ENCODE peak calls at places on chromosomes 4 and X, in four cellular contexts. U is AG04450, S is heart right ventricle, A is brain microvascular endothelial cell. Z is an unnamed sample.

GRCh38 chr4:55468724-55469123 is 73.0 kb downstream of the TMEM165 start:
- DNase-seq in U (peak; percentile 16), S (no peak), A (peak; percentile 82), Z (peak; percentile 8)

GRCh38 chr4:147725673-147726072 is 6.2 kb upstream of the ARHGAP10 start:
- DNase-seq in U (no peak), S (no peak), A (no peak), Z (no peak)

GRCh38 chr4:46506876-46507275 is 116.9 kb upstream of the GABRA2 start:
- DNase-seq in U (no peak), S (no peak), A (no peak), Z (peak; percentile 26)

GRCh38 chr4:169557061-169557636 is 55.2 kb downstream of the NEK1 start:
- DNase-seq in U (no peak), S (no peak), A (peak; percentile 28), Z (no peak)

GRCh38 chrX:14029425-14030247 is at the start of gene GEMIN8:
- DNase-seq in U (peak; percentile 67), S (peak; percentile 86), A (peak; percentile 82), Z (peak; percentile 49)

GRCh38 chr4:87527446-87528240 is 1.5 kb downstream of the SPARCL1 start:
- DNase-seq in U (no peak), S (no peak), A (no peak), Z (no peak)

GRCh38 chrX:108299101-108299591 is 139.1 kb downstream of the COL4A6 start:
- DNase-seq in U (no peak), S (no peak), A (peak; percentile 40), Z (no peak)

GRCh38 chrX:41192880-41193279 is 107.6 kb downstream of the USP9X start:
- DNase-seq in U (no peak), S (no peak), A (no peak), Z (no peak)

GRCh38 chr4:118954246-118954645 is 65.6 kb downstream of the SYNPO2 start:
- DNase-seq in U (no peak), S (no peak), A (no peak), Z (no peak)

GRCh38 chr4:140238353-140239041 is 84.5 kb upstream of the MAML3 start:
- DNase-seq in U (peak; percentile 63), S (peak; percentile 87), A (peak; percentile 54), Z (no peak)

GRCh38 chr4:150244600-150244999 is 166.4 kb downstream of the DCLK2 start:
- DNase-seq in U (no peak), S (no peak), A (peak; percentile 83), Z (no peak)

GRCh38 chr4:37981844-37982720 is 21.9 kb downstream of the PTTG2 start:
- DNase-seq in U (no peak), S (no peak), A (peak; percentile 27), Z (no peak)

GRCh38 chrX:69361286-69361926 is 142.7 kb upstream of the NALF2 start:
- DNase-seq in U (no peak), S (peak; percentile 16), A (no peak), Z (no peak)

GRCh38 chr4:130825283-130825682 is 1729.3 kb downstream of the C4orf33 start:
- DNase-seq in U (no peak), S (no peak), A (no peak), Z (no peak)

GRCh38 chr4:63226236-63226635 is 1183.0 kb downstream of the TECRL start:
- DNase-seq in U (no peak), S (no peak), A (no peak), Z (no peak)

GRCh38 chrX:18828832-18829404 is 121.5 kb downstream of the PPEF1 start:
- DNase-seq in U (no peak), S (no peak), A (peak; percentile 16), Z (no peak)

GRCh38 chr4:3335385-3335784 is 42.6 kb downstream of the RGS12 start:
- DNase-seq in U (no peak), S (no peak), A (no peak), Z (no peak)

GRCh38 chr4:69881173-69881773 is 21.3 kb upstream of the SULT1E1 start:
- DNase-seq in U (peak; percentile 8), S (no peak), A (peak; percentile 46), Z (peak; percentile 8)

GRCh38 chr4:41216294-41217019 is 2.1 kb upstream of the APBB2 start:
- DNase-seq in U (no peak), S (peak; percentile 70), A (no peak), Z (no peak)

GRCh38 chr4:186740822-186741221 is 17.2 kb upstream of the FAT1 start:
- DNase-seq in U (no peak), S (no peak), A (peak; percentile 44), Z (no peak)

GRCh38 chr4:3484057-3484973 is 21.2 kb downstream of the DOK7 start:
- DNase-seq in U (no peak), S (peak; percentile 77), A (no peak), Z (peak; percentile 53)

GRCh38 chr4:111230265-111230664 is 607.4 kb upstream of the PITX2 start:
- DNase-seq in U (peak; percentile 7), S (no peak), A (no peak), Z (no peak)

GRCh38 chrX:40008841-40009461 is 88.8 kb downstream of the BCOR start:
- DNase-seq in U (no peak), S (peak; percentile 59), A (no peak), Z (no peak)

GRCh38 chr4:138749303-138749702 is 266.3 kb upstream of the NOCT start:
- DNase-seq in U (peak; percentile 45), S (no peak), A (peak; percentile 58), Z (peak; percentile 8)

GRCh38 chr4:166981847-166982246 is 252.4 kb downstream of the SPOCK3 start:
- DNase-seq in U (no peak), S (no peak), A (no peak), Z (no peak)

GRCh38 chr4:6259886-6260285 is 9.8 kb upstream of the WFS1 start:
- DNase-seq in U (no peak), S (no peak), A (no peak), Z (no peak)

GRCh38 chrX:66672106-66672505 is 33.2 kb upstream of the EDA2R start:
- DNase-seq in U (no peak), S (no peak), A (peak; percentile 5), Z (no peak)

GRCh38 chr4:176622251-176622968 is 170.3 kb downstream of the VEGFC start:
- DNase-seq in U (peak; percentile 42), S (no peak), A (peak; percentile 24), Z (no peak)

GRCh38 chr4:89898304-89898716 is 3.7 kb downstream of the MMRN1 start:
- DNase-seq in U (no peak), S (no peak), A (no peak), Z (no peak)

GRCh38 chr4:111064342-111064993 is 441.6 kb upstream of the PITX2 start:
- DNase-seq in U (no peak), S (no peak), A (peak; percentile 55), Z (peak; percentile 58)

GRCh38 chr4:17726911-17727310 is 54.5 kb downstream of the FAM184B start:
- DNase-seq in U (no peak), S (no peak), A (no peak), Z (no peak)

GRCh38 chr4:148288448-148288847 is 153.8 kb downstream of the NR3C2 start:
- DNase-seq in U (no peak), S (peak; percentile 60), A (no peak), Z (no peak)

GRCh38 chr4:84482564-84483563 is 16.2 kb downstream of the NKX6-1 start:
- DNase-seq in U (no peak), S (no peak), A (peak; percentile 32), Z (no peak)

GRCh38 chr4:43757147-43757546 is 691.5 kb downstream of the KCTD8 start:
- DNase-seq in U (no peak), S (no peak), A (no peak), Z (peak; percentile 10)

GRCh38 chrX:17082831-17083230 is 136.4 kb downstream of the REPS2 start:
- DNase-seq in U (no peak), S (no peak), A (no peak), Z (no peak)

GRCh38 chrX:2710496-2710895 is 19.4 kb downstream of the CD99 start:
- DNase-seq in U (no peak), S (no peak), A (peak; percentile 63), Z (peak; percentile 89)
- H3K27ac ChIP-seq in U (peak overlapping the region; percentile 84), S (no peak overlapping the region), A (peak overlapping the region; percentile 94), Z (peak overlapping the region; percentile 95)

DNA sequence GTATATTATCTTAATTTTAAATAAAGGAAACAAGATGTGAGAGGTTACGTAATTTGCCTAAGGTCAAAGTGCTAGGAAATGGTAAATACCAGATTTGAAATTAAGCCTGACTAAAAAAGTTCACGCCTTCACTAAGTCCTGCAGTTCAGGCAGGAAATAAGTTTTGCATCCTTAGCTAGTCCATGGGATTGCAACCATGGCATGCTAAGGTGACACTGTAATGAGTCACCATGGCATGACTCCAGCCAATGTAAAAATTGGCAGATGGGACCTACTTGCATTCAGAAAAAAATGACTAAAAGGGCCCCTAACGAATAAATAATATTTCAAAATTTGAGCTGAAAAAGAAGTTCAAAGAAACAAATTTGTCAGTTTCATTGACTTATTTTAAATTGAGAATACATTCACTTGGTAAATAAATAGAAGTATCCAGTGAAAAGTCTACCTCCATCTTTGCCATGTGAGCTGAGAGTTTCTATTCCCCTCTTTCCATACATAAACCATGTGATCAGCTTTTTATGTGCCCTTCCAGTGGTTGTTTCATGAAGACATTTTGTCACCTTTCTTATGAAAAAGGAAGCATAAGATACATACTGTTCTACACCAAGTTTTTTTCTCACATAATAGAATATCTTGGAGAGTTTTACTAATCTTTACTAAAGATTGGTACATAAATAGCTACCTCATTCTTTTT is 72.3 kb downstream of the ANKRD50 start:
- DNase-seq in U (peak; percentile 44), S (no peak), A (peak; percentile 82), Z (peak; percentile 55)
- H3K27ac ChIP-seq in U (no peak overlapping the region), S (no peak overlapping the region), A (no peak overlapping the region), Z (peak overlapping the region; percentile 42)

GRCh38 chrX:97402333-97402732 is 518.6 kb downstream of the RPA4 start:
- DNase-seq in U (no peak), S (no peak), A (no peak), Z (no peak)

GRCh38 chrX:97401586-97402101 is 517.9 kb downstream of the RPA4 start:
- DNase-seq in U (no peak), S (no peak), A (no peak), Z (no peak)

GRCh38 chrX:97402903-97403302 is 519.2 kb downstream of the RPA4 start:
- DNase-seq in U (no peak), S (no peak), A (no peak), Z (no peak)

GRCh38 chrX:97401154-97401553 is 517.4 kb downstream of the RPA4 start:
- DNase-seq in U (no peak), S (no peak), A (no peak), Z (no peak)

GRCh38 chrX:97405031-97405685 is 521.5 kb downstream of the RPA4 start:
- DNase-seq in U (no peak), S (no peak), A (peak; percentile 34), Z (no peak)
- H3K27ac ChIP-seq in U (no peak overlapping the region), S (no peak overlapping the region), A (no peak overlapping the region), Z (no peak overlapping the region)

GRCh38 chr4:2059726-2060577 is 825 bp downstream of the NAT8L start:
- DNase-seq in U (no peak), S (no peak), A (no peak), Z (no peak)
- H3K27ac ChIP-seq in U (no peak overlapping the region), S (no peak overlapping the region), A (no peak overlapping the region), Z (no peak overlapping the region)

Z was measured in epithelial cell of prostate.